ENCODE peak calls at places on chromosomes 2 and 18, in seven cellular contexts. G is stimulated activated CD4-positive, alpha-beta T cell treated with anti-CD3 and anti-CD28 coated beads, Interleukin-2, amount 100 ng/mL, for 48 hours; X is stimulated activated CD8-positive, alpha-beta memory T cell treated with anti-CD3 and anti-CD28 coated beads, Interleukin-4, amount 100 ng/mL, for 1 hour; D is fibroblast of villous mesenchyme; L is B cell; U is NCI-H1105 treated with DMSO at 0.1 percent for 48 hours; C is KG1. B is an unnamed sample.

GRCh38 chr18:61882296-61883004 is 10.4 kb downstream of the RNF152 start:
- DNase-seq in U (no peak), D (peak; percentile 76), C (no peak), X (no peak), L (no peak), G (no peak), B (no peak)

GRCh38 chr2:41774011-41774605 is 273.7 kb upstream of the PKDCC start:
- DNase-seq in D (no peak), C (no peak), L (no peak), G (no peak), X (no peak), U (no peak), B (no peak)

GRCh38 chr2:170965446-170966225 is 36.6 kb downstream of the GORASP2 start:
- DNase-seq in C (no peak), D (no peak), G (no peak), U (no peak), X (no peak), L (no peak), B (no peak)

GRCh38 chr2:72236445-72237067 is 88.9 kb upstream of the CYP26B1 start:
- DNase-seq in X (no peak), U (no peak), G (no peak), L (no peak), C (no peak), D (peak; percentile 27), B (no peak)

GRCh38 chr2:88754585-88755305 is 63.3 kb downstream of the RPIA start:
- DNase-seq in D (no peak), X (no peak), C (peak; percentile 33), U (no peak), G (no peak), L (peak; percentile 14), B (no peak)

GRCh38 chr2:232699110-232699509 is 2.0 kb downstream of the GIGYF2 start:
- DNase-seq in G (no peak), C (no peak), L (no peak), D (no peak), U (no peak), X (no peak), B (no peak)

GRCh38 chr2:235347691-235348090 is 146.2 kb upstream of the AGAP1 start:
- DNase-seq in X (no peak), G (no peak), C (no peak), D (peak; percentile 64), U (no peak), L (no peak), B (no peak)

GRCh38 chr2:40957508-40957907 is 505.6 kb upstream of the SLC8A1 start:
- DNase-seq in L (no peak), C (peak; percentile 50), G (no peak), U (no peak), X (no peak), D (no peak), B (no peak)

GRCh38 chr2:46351388-46352141 is 54.4 kb downstream of the EPAS1 start:
- DNase-seq in G (peak; percentile 57), C (no peak), L (peak; percentile 13), X (peak; percentile 26), D (no peak), U (no peak), B (no peak)

GRCh38 chr18:23591011-23591410 is 4.7 kb upstream of the NPC1 start:
- DNase-seq in U (no peak), D (peak; percentile 59), G (no peak), L (no peak), C (no peak), X (no peak), B (no peak)

GRCh38 chr18:34801769-34802168 is 91.7 kb downstream of the DTNA start:
- DNase-seq in C (no peak), D (peak; percentile 72), X (no peak), L (no peak), U (no peak), G (no peak), B (no peak)

GRCh38 chr2:71531522-71532047 is 78.2 kb downstream of the DYSF start:
- DNase-seq in D (peak; percentile 46), X (no peak), G (no peak), U (no peak), C (no peak), L (no peak), B (no peak)

GRCh38 chr2:120814352-120814751 is 78.7 kb downstream of the GLI2 start:
- DNase-seq in X (no peak), U (no peak), C (no peak), L (no peak), G (no peak), D (no peak), B (no peak)

GRCh38 chr2:238771193-238771592 is 76.7 kb upstream of the TWIST2 start:
- DNase-seq in D (peak; percentile 58), X (no peak), U (no peak), G (no peak), L (no peak), C (no peak), B (no peak)

GRCh38 chr2:141767051-141767450 is 363.8 kb downstream of the LRP1B start:
- DNase-seq in G (no peak), C (no peak), L (no peak), D (peak; percentile 0), U (no peak), X (no peak), B (no peak)

GRCh38 chr2:211722928-211723327 is 815.7 kb downstream of the ERBB4 start:
- DNase-seq in D (no peak), U (peak; percentile 76), G (no peak), C (no peak), X (no peak), L (no peak), B (peak; percentile 9)

GRCh38 chr18:73245345-73245744 is 377.6 kb upstream of the NETO1 start:
- DNase-seq in C (no peak), X (no peak), L (no peak), U (no peak), G (no peak), D (peak; percentile 2), B (peak; percentile 20)

GRCh38 chr2:241812730-241813079 is 3.7 kb downstream of the NEU4 start:
- DNase-seq in C (no peak), U (no peak), D (no peak), X (no peak), G (no peak), L (no peak), B (no peak)

GRCh38 chr2:46548521-46549144 is 69.3 kb downstream of the TMEM247 start:
- DNase-seq in X (no peak), L (no peak), D (no peak), C (no peak), U (no peak), G (no peak), B (no peak)

GRCh38 chr2:209426432-209426831 is 2.6 kb downstream of the MAP2 start:
- DNase-seq in D (peak; percentile 18), C (no peak), X (no peak), L (no peak), U (peak; percentile 84), G (no peak), B (peak; percentile 80)

GRCh38 chr2:236146436-236146835 is 21.8 kb downstream of the GBX2 start:
- DNase-seq in X (no peak), D (no peak), G (no peak), C (no peak), U (no peak), L (no peak), B (no peak)

GRCh38 chr2:145617906-145618305 is 1098.0 kb upstream of the ZEB2 start:
- DNase-seq in U (peak; percentile 72), D (no peak), G (no peak), L (no peak), X (no peak), C (no peak), B (no peak)

GRCh38 chr2:9463698-9464034 is 10.7 kb upstream of the IAH1 start:
- DNase-seq in D (no peak), U (no peak), C (no peak), X (no peak), G (no peak), L (no peak), B (no peak)

GRCh38 chr2:240597419-240598181 is 11.1 kb downstream of the CAPN10 start:
- DNase-seq in U (no peak), L (no peak), G (no peak), X (no peak), C (no peak), D (no peak), B (no peak)

GRCh38 chr18:59140287-59140885 is 702 bp downstream of the SEC11C start:
- DNase-seq in U (peak; percentile 60), C (no peak), L (no peak), X (peak; percentile 3), G (no peak), D (peak; percentile 42), B (peak; percentile 49)

GRCh38 chr2:32804205-32804604 is 142.5 kb upstream of the LTBP1 start:
- DNase-seq in D (peak; percentile 76), U (no peak), X (no peak), C (no peak), L (no peak), G (no peak), B (no peak)

GRCh38 chr2:54722641-54723299 is 692 bp upstream of the EML6 start:
- DNase-seq in U (no peak), C (no peak), X (no peak), D (peak; percentile 77), L (no peak), G (no peak), B (no peak)

GRCh38 chr2:6986894-6987487 is 69.8 kb downstream of the RNF144A start:
- DNase-seq in X (no peak), L (no peak), D (no peak), C (no peak), G (no peak), U (no peak), B (peak; percentile 96)

GRCh38 chr2:98009887-98010760 is 14.4 kb upstream of the TMEM131 start:
- DNase-seq in G (no peak), X (no peak), C (no peak), D (peak; percentile 33), U (no peak), L (peak; percentile 30), B (no peak)

GRCh38 chr2:209523778-209524362 is 100.0 kb downstream of the MAP2 start:
- DNase-seq in L (peak; percentile 26), U (peak; percentile 67), D (no peak), G (no peak), X (no peak), C (no peak), B (no peak)

B was measured in NCI-H748 treated with DMSO at 0.1 percent for 48 hours.